ENCODE peak calls at places on chromosomes 2 and 18, in four cellular contexts. One of them, this sample, is unnamed.

GRCh38 chr2:169507698-169508097 is 1.8 kb upstream of the KLHL41 start:
- DNase-seq in HCT116: no peak
- DNase-seq in GM10248: peak
- DNase-seq in tibial artery: no peak
- DNase-seq in this sample: peak

GRCh38 chr2:105803773-105804172 is 59.1 kb downstream of the NCK2 start:
- DNase-seq in HCT116: no peak
- DNase-seq in tibial artery: no peak
- DNase-seq in GM10248: no peak
- DNase-seq in this sample: no peak

GRCh38 chr18:23629444-23629946 is 33.2 kb downstream of the ANKRD29 start:
- DNase-seq in GM10248: peak
- DNase-seq in tibial artery: no peak
- DNase-seq in HCT116: no peak
- DNase-seq in this sample: peak

GRCh38 chr18:61256291-61256690 is 76.9 kb upstream of the CDH20 start:
- DNase-seq in GM10248: no peak
- DNase-seq in HCT116: no peak
- DNase-seq in tibial artery: no peak
- DNase-seq in this sample: no peak

GRCh38 chr2:240398711-240399267 is 36.7 kb upstream of the GPC1 start:
- DNase-seq in HCT116: no peak
- DNase-seq in GM10248: no peak
- DNase-seq in tibial artery: peak
- DNase-seq in this sample: no peak

GRCh38 chr2:2845267-2845666 is 514.2 kb upstream of the MYT1L start:
- DNase-seq in tibial artery: peak
- DNase-seq in HCT116: no peak
- DNase-seq in GM10248: no peak
- DNase-seq in this sample: no peak

GRCh38 chr2:238239872-238240760 is at the start of gene HES6:
- DNase-seq in tibial artery: peak
- DNase-seq in GM10248: peak
- DNase-seq in HCT116: peak
- DNase-seq in this sample: peak

GRCh38 chr2:15559800-15560403 is 1.2 kb downstream of the NBAS start:
- DNase-seq in tibial artery: no peak
- DNase-seq in GM10248: no peak
- DNase-seq in HCT116: no peak
- DNase-seq in this sample: no peak

GRCh38 chr2:47069628-47070154 is 85.4 kb downstream of the STPG4 start:
- DNase-seq in HCT116: peak
- DNase-seq in tibial artery: peak
- DNase-seq in GM10248: no peak
- DNase-seq in this sample: peak

GRCh38 chr2:44450806-44451205 is 89.1 kb downstream of the CAMKMT start:
- DNase-seq in tibial artery: no peak
- DNase-seq in HCT116: no peak
- DNase-seq in GM10248: no peak
- DNase-seq in this sample: no peak

GRCh38 chr2:70977605-70978205 is 725 bp upstream of the ANKRD53 start:
- DNase-seq in GM10248: no peak
- DNase-seq in HCT116: no peak
- DNase-seq in tibial artery: peak
- DNase-seq in this sample: no peak

GRCh38 chr2:200221055-200221692 is 85.3 kb upstream of the SPATS2L start:
- DNase-seq in HCT116: no peak
- DNase-seq in tibial artery: no peak
- DNase-seq in GM10248: no peak
- DNase-seq in this sample: peak

GRCh38 chr2:199463000-199463692 is 5.4 kb upstream of the SATB2 start:
- DNase-seq in GM10248: peak
- DNase-seq in tibial artery: no peak
- DNase-seq in HCT116: no peak
- DNase-seq in this sample: peak

GRCh38 chr2:102241616-102242260 is 54.9 kb downstream of the IL1RL2 start:
- DNase-seq in HCT116: no peak
- DNase-seq in GM10248: no peak
- DNase-seq in tibial artery: no peak
- DNase-seq in this sample: no peak

GRCh38 chr2:98457045-98457696 is 12.5 kb downstream of the INPP4A start:
- DNase-seq in GM10248: no peak
- DNase-seq in tibial artery: no peak
- DNase-seq in HCT116: no peak
- DNase-seq in this sample: no peak

GRCh38 chr2:215829261-215829660 is 184.1 kb downstream of the MREG start:
- DNase-seq in HCT116: no peak
- DNase-seq in tibial artery: no peak
- DNase-seq in GM10248: no peak
- DNase-seq in this sample: no peak

GRCh38 chr18:22174341-22175148 is 5.2 kb downstream of the GATA6 start:
- DNase-seq in GM10248: no peak
- DNase-seq in tibial artery: no peak
- DNase-seq in HCT116: no peak
- DNase-seq in this sample: peak

GRCh38 chr2:240140920-240141319 is 462 bp upstream of the OTOS start:
- DNase-seq in HCT116: no peak
- DNase-seq in GM10248: no peak
- DNase-seq in tibial artery: peak
- DNase-seq in this sample: no peak

GRCh38 chr2:239521518-239521815 is 120.6 kb upstream of the HDAC4 start:
- DNase-seq in GM10248: no peak
- DNase-seq in tibial artery: no peak
- DNase-seq in HCT116: no peak
- DNase-seq in this sample: no peak

GRCh38 chr18:44741070-44741469 is 60.4 kb downstream of the SETBP1 start:
- DNase-seq in GM10248: no peak
- DNase-seq in tibial artery: no peak
- DNase-seq in HCT116: no peak
- DNase-seq in this sample: no peak

GRCh38 chr2:183665403-183665802 is 541.2 kb downstream of the NUP35 start:
- DNase-seq in tibial artery: no peak
- DNase-seq in HCT116: no peak
- DNase-seq in GM10248: no peak
- DNase-seq in this sample: no peak

GRCh38 chr2:181077128-181077709 is 96.8 kb downstream of the UBE2E3 start:
- DNase-seq in tibial artery: no peak
- DNase-seq in GM10248: peak
- DNase-seq in HCT116: peak
- DNase-seq in this sample: peak

GRCh38 chr18:12410121-12410520 is 2.4 kb downstream of the PRELID3A start:
- DNase-seq in tibial artery: no peak
- DNase-seq in HCT116: no peak
- DNase-seq in GM10248: no peak
- DNase-seq in this sample: no peak

GRCh38 chr2:30511122-30512083 is 64.4 kb downstream of the LCLAT1 start:
- DNase-seq in tibial artery: peak
- DNase-seq in GM10248: no peak
- DNase-seq in HCT116: peak
- DNase-seq in this sample: peak

GRCh38 chr18:78228974-78229373 is 750.6 kb upstream of the SALL3 start:
- DNase-seq in HCT116: no peak
- DNase-seq in tibial artery: no peak
- DNase-seq in GM10248: no peak
- DNase-seq in this sample: no peak

GRCh38 chr2:238488347-238488826 is 61.7 kb downstream of the ASB1 start:
- DNase-seq in tibial artery: no peak
- DNase-seq in HCT116: no peak
- DNase-seq in GM10248: no peak
- DNase-seq in this sample: no peak

GRCh38 chr2:222318026-222318711 is 19.4 kb upstream of the PAX3 start:
- DNase-seq in HCT116: peak
- DNase-seq in GM10248: peak
- DNase-seq in tibial artery: no peak
- DNase-seq in this sample: peak

GRCh38 chr2:211281430-211282073 is 725.2 kb downstream of the CPS1 start:
- DNase-seq in HCT116: no peak
- DNase-seq in tibial artery: no peak
- DNase-seq in GM10248: no peak
- DNase-seq in this sample: no peak

GRCh38 chr18:5518899-5519371 is 24.9 kb downstream of the EPB41L3 start:
- DNase-seq in HCT116: no peak
- DNase-seq in tibial artery: no peak
- DNase-seq in GM10248: no peak
- DNase-seq in this sample: peak

GRCh38 chr2:237733677-237734300 is 64.8 kb upstream of the RBM44 start:
- DNase-seq in GM10248: no peak
- DNase-seq in tibial artery: no peak
- DNase-seq in HCT116: no peak
- DNase-seq in this sample: no peak

GRCh38 chr2:150644298-150645067 is 157.0 kb upstream of the RND3 start:
- DNase-seq in GM10248: no peak
- DNase-seq in HCT116: no peak
- DNase-seq in tibial artery: no peak
- DNase-seq in this sample: peak

GRCh38 chr2:179893616-179894015 is 32.2 kb upstream of the ZNF385B start:
- DNase-seq in GM10248: no peak
- DNase-seq in tibial artery: no peak
- DNase-seq in HCT116: no peak
- DNase-seq in this sample: no peak

GRCh38 chr2:133953524-133953923 is 300.3 kb upstream of the MGAT5 start:
- DNase-seq in GM10248: no peak
- DNase-seq in tibial artery: no peak
- DNase-seq in HCT116: no peak
- DNase-seq in this sample: no peak

GRCh38 chr18:78925557-78926242 is 53.9 kb upstream of the SALL3 start:
- DNase-seq in HCT116: no peak
- DNase-seq in GM10248: no peak
- DNase-seq in tibial artery: peak
- DNase-seq in this sample: no peak

GRCh38 chr2:29261003-29261402 is 145.8 kb downstream of the CLIP4 start:
- DNase-seq in HCT116: no peak
- DNase-seq in tibial artery: peak
- DNase-seq in GM10248: no peak
- DNase-seq in this sample: no peak

GRCh38 chr2:219155054-219155644 is 5.5 kb downstream of the NHEJ1 start:
- DNase-seq in tibial artery: no peak
- DNase-seq in GM10248: peak
- DNase-seq in HCT116: peak
- DNase-seq in this sample: peak

GRCh38 chr2:209998596-209998995 is 3.8 kb upstream of the RPE start:
- DNase-seq in HCT116: no peak
- DNase-seq in tibial artery: no peak
- DNase-seq in GM10248: no peak
- DNase-seq in this sample: no peak

GRCh38 chr18:37937287-37937686 is 371.7 kb upstream of the CELF4 start:
- DNase-seq in tibial artery: no peak
- DNase-seq in HCT116: no peak
- DNase-seq in GM10248: no peak
- DNase-seq in this sample: no peak

GRCh38 chr2:46118656-46119338 is 178.4 kb upstream of the EPAS1 start:
- DNase-seq in tibial artery: no peak
- DNase-seq in GM10248: no peak
- DNase-seq in HCT116: no peak
- DNase-seq in this sample: no peak

GRCh38 chr18:74654637-74655036 is 57.0 kb downstream of the ZNF407 start:
- DNase-seq in HCT116: no peak
- DNase-seq in GM10248: no peak
- DNase-seq in tibial artery: no peak
- DNase-seq in this sample: no peak

DNA sequence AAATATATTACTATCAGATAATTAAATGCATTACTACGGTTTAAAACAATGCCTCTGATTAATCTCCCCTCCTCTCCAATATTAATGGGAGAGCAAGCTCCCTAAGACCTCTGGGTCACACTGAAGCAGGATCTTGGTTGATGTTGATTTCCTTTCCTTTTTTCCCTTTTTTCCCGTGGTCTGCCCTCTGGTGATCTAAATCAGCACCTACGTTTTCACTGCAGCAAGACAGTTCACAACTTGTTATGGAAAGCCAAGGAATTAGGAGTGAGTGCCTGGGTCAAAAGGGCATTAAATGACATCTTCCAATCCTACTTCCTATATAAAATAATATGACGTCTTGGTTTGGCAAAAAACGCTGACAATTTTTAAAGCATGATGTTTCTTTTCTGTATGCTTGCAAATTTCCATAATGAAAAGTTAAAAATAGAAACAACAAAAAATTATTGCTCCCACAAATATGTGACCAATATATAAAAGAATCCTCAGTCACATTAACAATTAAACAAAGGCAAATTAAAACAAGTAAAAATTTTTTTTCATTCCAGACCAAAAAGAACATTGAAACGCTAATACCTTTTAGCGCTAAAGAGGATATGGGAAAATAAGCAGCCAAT is 7.9 kb upstream of the CFAP36 start:
- DNase-seq in GM10248: no peak
- DNase-seq in tibial artery: no peak
- DNase-seq in HCT116: peak
- DNase-seq in this sample: peak
- TF ChIP-seq CTCF in GM10248: peak
- TF ChIP-seq CTCF in tibial artery: no peak
- TF ChIP-seq CTCF in HCT116: peak
- TF ChIP-seq CTCF in this sample: peak

GRCh38 chr2:86297382-86298147 is 39.9 kb downstream of the REEP1 start:
- DNase-seq in tibial artery: no peak
- DNase-seq in GM10248: peak
- DNase-seq in HCT116: no peak
- DNase-seq in this sample: no peak
- TF ChIP-seq CTCF in tibial artery: peak
- TF ChIP-seq CTCF in GM10248: no peak
- TF ChIP-seq CTCF in HCT116: no peak
- TF ChIP-seq CTCF in this sample: no peak

GRCh38 chr2:33380001-33380609 is 96.3 kb upstream of the RASGRP3 start:
- DNase-seq in HCT116: peak
- DNase-seq in GM10248: no peak
- DNase-seq in tibial artery: no peak
- DNase-seq in this sample: no peak
- TF ChIP-seq CTCF in HCT116: peak
- TF ChIP-seq CTCF in GM10248: peak
- TF ChIP-seq CTCF in tibial artery: peak
- TF ChIP-seq CTCF in this sample: peak

DNA sequence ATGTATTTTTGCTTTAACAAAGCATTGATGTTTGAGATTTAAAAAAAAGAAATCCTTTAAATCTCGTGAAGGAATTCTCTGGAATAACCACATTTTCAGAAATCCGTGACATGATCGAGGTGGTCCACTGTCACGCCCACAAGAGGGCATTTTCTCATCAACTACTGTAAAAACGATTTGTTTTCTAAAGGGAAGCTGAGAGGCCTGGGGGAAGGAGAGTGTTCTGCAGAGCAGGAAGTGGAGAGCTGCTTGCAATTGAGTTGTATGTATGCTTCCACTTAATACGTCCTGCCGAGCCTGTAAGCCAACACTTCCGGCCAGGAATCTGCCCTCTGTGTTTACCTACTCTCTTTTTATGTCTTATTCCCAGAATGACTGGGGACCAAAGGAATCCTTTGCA is 19.4 kb downstream of the KLHL29 start:
- DNase-seq in tibial artery: no peak
- DNase-seq in HCT116: no peak
- DNase-seq in GM10248: peak
- DNase-seq in this sample: peak
- TF ChIP-seq CTCF in tibial artery: peak
- TF ChIP-seq CTCF in HCT116: no peak
- TF ChIP-seq CTCF in GM10248: peak
- TF ChIP-seq CTCF in this sample: peak

This sample was measured in hepatocyte.